ENCODE peak calls at places on chromosome 19, in five cellular contexts. C is ovary, Y is H1, A is IMR-90, B is heart right ventricle. S is an unnamed sample.

GRCh38 chr19:54393381-54393780 is 21.9 kb upstream of the TTYH1 start:
- DNase-seq in C (no peak), Y (no peak), A (no peak), B (no peak), S (no peak)

GRCh38 chr19:14097532-14098151 is 7.1 kb upstream of the SAMD1 start:
- DNase-seq in C (no peak), Y (no peak), A (no peak), B (no peak), S (no peak)

GRCh38 chr19:42051166-42052115 is 18.6 kb downstream of the GRIK5 start:
- DNase-seq in C (no peak), Y (no peak), A (no peak), B (no peak), S (no peak)

GRCh38 chr19:10389863-10390262 is 9.5 kb upstream of the TYK2 start:
- DNase-seq in C (no peak), Y (peak; percentile 66), A (no peak), B (no peak), S (peak; percentile 18)

GRCh38 chr19:1189419-1189818 is 15.4 kb upstream of the SBNO2 start:
- DNase-seq in C (no peak), Y (no peak), A (peak; percentile 35), B (no peak), S (no peak)

GRCh38 chr19:13215572-13216380 is 65.6 kb downstream of the IER2 start:
- DNase-seq in C (no peak), Y (no peak), A (no peak), B (no peak), S (peak; percentile 61)

GRCh38 chr19:46221981-46222610 is 7.4 kb upstream of the IGFL1 start:
- DNase-seq in C (peak; percentile 67), Y (peak; percentile 50), A (peak; percentile 34), B (peak; percentile 60), S (peak; percentile 55)

GRCh38 chr19:2782357-2782935 is 627 bp downstream of the SGTA start:
- DNase-seq in C (no peak), Y (no peak), A (no peak), B (no peak), S (no peak)

GRCh38 chr19:40806385-40807146 is 7.6 kb downstream of the EGLN2 start:
- DNase-seq in C (peak; percentile 83), Y (peak; percentile 95), A (peak; percentile 95), B (peak; percentile 92), S (peak; percentile 99)

GRCh38 chr19:56983804-56984203 is 136.0 kb upstream of the USP29 start:
- DNase-seq in C (no peak), Y (no peak), A (no peak), B (no peak), S (no peak)
- TF ChIP-seq CTCF in C (no peak), Y (no peak), A (no peak), B (no peak), S (no peak)

GRCh38 chr19:4305659-4306058 is 1.3 kb downstream of the FSD1 start:
- DNase-seq in C (no peak), Y (no peak), A (no peak), B (no peak), S (no peak)

GRCh38 chr19:4304509-4305252 is at the start of gene FSD1:
- DNase-seq in C (no peak), Y (peak; percentile 95), A (peak; percentile 40), B (no peak), S (peak; percentile 61)

GRCh38 chr19:4302238-4302630 is at the start of gene TMIGD2:
- DNase-seq in C (no peak), Y (no peak), A (no peak), B (no peak), S (no peak)

GRCh38 chr19:4305253-4305612 is 835 bp downstream of the FSD1 start:
- DNase-seq in C (no peak), Y (peak; percentile 70), A (no peak), B (no peak), S (no peak)

DNA sequence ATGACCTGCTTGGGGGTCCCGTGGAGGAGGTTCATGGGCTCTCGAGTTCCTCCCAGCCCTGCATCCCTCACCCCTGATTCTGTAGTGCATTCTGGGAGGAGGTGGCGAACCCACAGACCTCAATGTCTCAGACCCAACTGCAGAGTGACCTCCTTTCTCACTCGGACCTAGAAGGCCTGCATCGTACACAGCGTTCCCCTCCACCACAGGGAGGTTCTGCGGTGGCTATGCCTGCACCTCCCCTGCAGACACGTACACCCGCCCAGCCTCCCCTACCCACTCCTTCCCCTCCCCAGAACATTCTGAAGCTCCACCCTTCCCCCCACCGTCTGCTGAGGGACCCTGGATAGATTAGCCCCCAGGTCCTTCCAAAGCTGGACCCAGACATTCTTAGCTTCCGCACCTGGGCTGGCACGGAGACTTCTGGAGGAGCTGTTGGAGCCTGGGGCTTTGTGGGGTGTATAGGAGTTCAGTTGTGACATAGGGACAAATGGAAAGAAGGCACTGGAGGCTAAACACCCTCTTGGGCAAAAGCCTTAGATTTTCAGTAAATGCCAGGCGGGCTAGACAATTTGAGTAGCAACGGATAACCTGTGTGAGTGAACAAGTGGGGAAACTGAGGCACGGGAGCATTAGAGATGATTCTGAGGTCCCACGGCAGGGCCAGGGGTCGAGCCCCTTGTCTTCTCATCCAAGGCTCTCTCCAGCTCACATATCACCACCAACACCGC is 455 bp upstream of the FSD1 start:
- DNase-seq in C (no peak), Y (no peak), A (no peak), B (no peak), S (no peak)
- H3K4me3 ChIP-seq in C (no peak overlapping the region), Y (peak overlapping the region; percentile 54), A (peak overlapping the region; percentile 47), B (no peak overlapping the region), S (no peak overlapping the region)

DNA sequence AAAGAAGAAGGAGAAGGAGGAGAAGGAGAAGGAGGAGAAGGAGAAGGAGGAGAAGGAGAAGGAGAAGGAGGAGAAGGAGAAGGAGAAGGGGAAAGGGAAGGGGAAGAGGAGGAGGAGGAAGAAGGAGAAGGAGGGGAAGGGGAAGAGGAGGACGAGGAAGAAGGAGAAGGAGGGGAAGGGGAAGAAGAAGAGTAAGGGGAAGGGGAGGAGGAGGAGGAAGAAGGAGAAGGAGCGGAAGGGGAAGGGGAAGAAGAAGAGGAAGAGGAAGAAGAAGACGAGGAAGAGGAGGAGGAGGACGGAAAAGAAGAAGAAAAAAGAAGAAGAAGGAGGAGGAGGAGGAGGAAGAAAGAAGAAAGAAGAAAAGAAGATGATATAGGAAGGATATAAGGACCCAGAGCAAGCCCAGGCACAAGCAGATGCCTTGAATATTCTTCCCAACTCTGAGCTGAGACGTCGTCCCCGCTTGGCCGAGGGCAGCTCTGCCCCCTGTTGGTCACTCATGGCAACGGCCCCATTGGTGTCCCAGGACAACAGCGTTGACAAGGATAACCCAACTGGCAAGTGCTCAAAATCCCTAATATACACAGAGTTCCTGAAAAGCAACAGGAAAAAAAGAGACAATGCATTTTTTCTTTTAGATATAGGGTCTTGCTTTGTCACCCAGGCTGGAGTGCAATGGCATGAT is 30.6 kb upstream of the IGSF23 start:
- DNase-seq in C (no peak), Y (peak; percentile 91), A (no peak), B (no peak), S (peak; percentile 48)
- TF ChIP-seq CTCF in C (peak; percentile 11), Y (peak; percentile 89), A (peak; percentile 45), B (peak; percentile 60), S (peak; percentile 76)

DNA sequence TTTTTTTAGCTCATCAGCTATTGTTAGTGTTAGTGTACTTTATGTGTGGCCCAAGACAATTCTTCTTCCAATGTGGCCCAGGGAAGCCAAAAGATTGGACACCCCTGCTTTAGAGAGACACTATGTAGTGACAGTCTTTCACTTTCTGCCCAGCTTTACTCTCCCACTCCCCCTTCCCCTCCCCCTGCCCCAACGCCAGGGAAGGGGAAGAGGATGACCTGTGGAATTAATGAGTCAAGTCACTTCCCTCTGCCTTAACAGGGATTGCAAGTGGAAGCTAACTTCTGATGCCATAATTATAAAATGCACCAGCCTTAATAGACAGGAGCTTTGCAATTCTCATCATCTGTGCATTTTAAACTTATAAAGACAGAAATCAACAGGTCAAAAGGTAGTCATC is 1.6 kb downstream of the ZNF415 start:
- DNase-seq in C (no peak), Y (no peak), A (no peak), B (no peak), S (no peak)
- H3K4me3 ChIP-seq in C (no peak overlapping the region), Y (no peak overlapping the region), A (no peak overlapping the region), B (no peak overlapping the region), S (no peak overlapping the region)

DNA sequence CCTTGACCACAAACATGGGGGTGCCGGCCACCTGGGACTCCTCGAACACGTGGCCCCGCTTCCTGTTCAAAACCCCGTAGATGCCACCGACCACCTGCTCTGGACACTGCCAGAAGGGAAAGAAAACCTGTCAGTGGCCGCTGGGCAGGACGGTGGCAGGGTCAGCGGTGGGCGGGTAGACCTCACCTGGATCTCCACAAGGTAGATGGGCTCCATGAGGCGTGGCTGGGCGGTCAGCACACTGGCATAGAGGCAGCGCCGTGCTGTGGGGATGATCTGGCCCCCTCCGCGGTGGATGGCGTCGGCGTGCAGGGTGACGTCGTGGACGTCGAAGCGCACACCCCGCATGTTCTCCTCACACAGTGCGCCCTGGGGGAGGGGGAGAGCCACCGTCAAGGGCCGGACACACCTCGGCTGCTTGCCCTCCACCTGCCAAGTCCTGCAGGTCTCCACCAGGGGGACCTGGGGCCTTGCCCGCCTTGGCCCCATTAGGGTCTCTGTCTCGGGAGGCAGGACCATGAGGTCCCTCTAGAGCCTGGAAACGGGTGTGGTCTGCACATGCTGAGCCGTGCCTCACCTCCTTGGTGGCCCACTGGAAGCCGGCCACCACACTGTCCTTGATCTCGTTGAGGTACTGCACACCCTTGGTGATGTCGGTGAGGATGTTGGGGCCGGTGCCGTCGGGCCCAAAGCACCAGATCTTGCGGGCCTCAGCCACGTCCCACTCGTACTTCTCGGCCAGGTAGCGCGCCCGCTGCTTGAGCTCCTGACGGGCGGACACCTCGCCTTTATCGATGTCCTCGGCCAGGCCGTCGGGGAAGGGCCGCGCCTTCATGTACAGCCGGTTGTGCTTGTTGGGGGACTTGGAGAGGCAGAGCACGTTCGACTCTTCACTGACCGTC is 6.6 kb upstream of the DAPK3 start:
- DNase-seq in C (peak; percentile 48), Y (peak; percentile 54), A (no peak), B (peak; percentile 4), S (no peak)
- TF ChIP-seq CTCF in C (no peak), Y (peak; percentile 31), A (no peak), B (no peak), S (no peak)

DNA sequence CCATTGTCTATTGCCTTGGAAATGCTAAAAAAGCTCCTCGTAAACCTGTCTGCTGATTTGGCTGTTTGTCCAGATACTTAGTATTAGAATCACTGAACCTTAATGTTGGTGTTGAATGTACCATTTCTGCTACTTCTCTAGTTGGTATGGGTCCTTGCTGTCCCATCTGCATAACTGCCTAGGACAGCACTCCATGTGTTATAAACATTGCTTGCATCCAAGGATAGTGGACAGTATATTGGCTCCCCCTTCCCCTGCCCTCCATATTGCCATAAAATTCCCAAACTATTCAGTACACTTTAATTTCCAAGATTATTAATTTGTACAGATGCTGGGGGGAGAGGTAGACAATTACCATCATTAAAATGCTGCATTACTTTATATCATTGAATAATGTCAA is 36.2 kb downstream of the LSM14A start:
- DNase-seq in C (no peak), Y (no peak), A (no peak), B (no peak), S (no peak)
- H3K4me3 ChIP-seq in C (no peak overlapping the region), Y (no peak overlapping the region), A (no peak overlapping the region), B (no peak overlapping the region), S (no peak overlapping the region)